ENCODE peak calls at places on chromosomes 5 and 9, in five cellular contexts. V, E, J, Y and A are unnamed samples.

GRCh38 chr5:136615251-136615650 is 249.9 kb upstream of the TRPC7 start:
- DNase-seq in Y (no peak), E (no peak), J (no peak), V (no peak), A (no peak)

GRCh38 chr5:135881244-135881643 is 14.4 kb downstream of the IL9 start:
- DNase-seq in V (no peak), E (no peak), Y (no peak), J (no peak), A (no peak)

GRCh38 chr5:95960802-95961616 is 642 bp downstream of the ELL2 start:
- DNase-seq in E (no peak), V (peak; percentile 42), J (peak; percentile 88), Y (peak; percentile 82), A (peak; percentile 86)

GRCh38 chr9:125524522-125524921 is 182.5 kb downstream of the MAPKAP1 start:
- DNase-seq in V (no peak), J (peak; percentile 52), Y (no peak), E (no peak), A (peak; percentile 92)

GRCh38 chr5:14008819-14009311 is 64.4 kb upstream of the DNAH5 start:
- DNase-seq in E (no peak), J (no peak), Y (no peak), V (peak; percentile 50), A (no peak)

GRCh38 chr5:120463991-120464626 is at the start of gene PRR16:
- DNase-seq in Y (peak; percentile 56), E (no peak), J (peak; percentile 75), V (no peak), A (peak; percentile 82)

GRCh38 chr9:93126825-93127368 is 7.2 kb downstream of the NINJ1 start:
- DNase-seq in Y (no peak), J (no peak), E (no peak), V (peak; percentile 88), A (peak; percentile 32)

GRCh38 chr5:53035868-53036381 is 46.8 kb downstream of the ITGA2 start:
- DNase-seq in Y (peak; percentile 32), E (no peak), V (no peak), J (no peak), A (peak; percentile 70)

GRCh38 chr5:177500685-177501522 is 3.5 kb upstream of the PDLIM7 start:
- DNase-seq in E (no peak), J (peak; percentile 99), V (peak; percentile 62), Y (peak; percentile 81), A (peak; percentile 97)

GRCh38 chr5:67287795-67288194 is 91.2 kb upstream of the CD180 start:
- DNase-seq in J (no peak), Y (no peak), E (no peak), V (no peak), A (no peak)

GRCh38 chr5:171681667-171682066 is 104.0 kb upstream of the SMIM23 start:
- DNase-seq in Y (no peak), V (no peak), E (no peak), J (no peak), A (no peak)

GRCh38 chr5:169107316-169107715 is 193.6 kb downstream of the SLIT3 start:
- DNase-seq in J (no peak), E (no peak), V (no peak), Y (no peak), A (no peak)

GRCh38 chr5:72988769-72989168 is 32.9 kb downstream of the FCHO2 start:
- DNase-seq in E (no peak), Y (peak; percentile 20), J (no peak), V (no peak), A (no peak)

GRCh38 chr5:173742432-173742816 is 126.0 kb upstream of the BOD1 start:
- DNase-seq in J (no peak), Y (no peak), V (no peak), E (peak; percentile 69), A (no peak)

GRCh38 chr9:6305954-6306563 is 22.1 kb upstream of the TPD52L3 start:
- DNase-seq in Y (peak; percentile 17), E (peak; percentile 23), V (peak; percentile 42), J (no peak), A (peak; percentile 61)

GRCh38 chr5:79318935-79319614 is 83.1 kb downstream of the JMY start:
- DNase-seq in Y (peak; percentile 16), J (no peak), E (no peak), V (no peak), A (no peak)

GRCh38 chr5:14983666-14984441 is 112.3 kb upstream of the ANKH start:
- DNase-seq in J (no peak), Y (no peak), V (no peak), E (no peak), A (no peak)

GRCh38 chr5:163434410-163434866 is 3.0 kb upstream of the CCNG1 start:
- DNase-seq in E (no peak), V (no peak), Y (peak; percentile 38), J (no peak), A (no peak)

GRCh38 chr5:172194985-172195774 is 1.2 kb downstream of the EFCAB9 start:
- DNase-seq in V (no peak), Y (no peak), J (no peak), E (no peak), A (no peak)

GRCh38 chr9:91312717-91313325 is 48.9 kb downstream of the AUH start:
- DNase-seq in E (no peak), Y (no peak), J (no peak), V (no peak), A (no peak)

GRCh38 chr9:136992819-136993369 is 672 bp downstream of the PAXX start:
- DNase-seq in E (no peak), Y (no peak), V (no peak), J (no peak), A (no peak)

GRCh38 chr5:95988877-95989276 is 27.2 kb upstream of the ELL2 start:
- DNase-seq in J (no peak), E (no peak), Y (no peak), V (peak; percentile 75), A (no peak)

GRCh38 chr5:135993894-135994514 is 34.8 kb upstream of the TGFBI start:
- DNase-seq in E (no peak), Y (no peak), V (peak; percentile 39), J (no peak), A (no peak)

GRCh38 chr5:173515526-173515925 is 100.9 kb downstream of the BOD1 start:
- DNase-seq in V (no peak), J (peak; percentile 3), Y (no peak), E (no peak), A (no peak)

GRCh38 chr5:134992148-134992547 is 24.4 kb downstream of the CATSPER3 start:
- DNase-seq in V (no peak), Y (no peak), E (no peak), J (no peak), A (no peak)

GRCh38 chr5:133709074-133709676 is 96.8 kb upstream of the FSTL4 start:
- DNase-seq in V (no peak), J (no peak), Y (no peak), E (no peak), A (no peak)

GRCh38 chr5:133708451-133708850 is 96.1 kb upstream of the FSTL4 start:
- DNase-seq in E (no peak), Y (no peak), J (no peak), V (no peak), A (no peak)

GRCh38 chr5:133705331-133705730 is 93.0 kb upstream of the FSTL4 start:
- DNase-seq in V (no peak), Y (no peak), J (no peak), E (no peak), A (no peak)

GRCh38 chr5:133707629-133708028 is 95.3 kb upstream of the FSTL4 start:
- DNase-seq in E (no peak), Y (no peak), J (no peak), V (no peak), A (no peak)

GRCh38 chr5:133706732-133707430 is 94.5 kb upstream of the FSTL4 start:
- DNase-seq in Y (no peak), J (no peak), E (no peak), V (no peak), A (no peak)
- TF ChIP-seq CREB1 in Y (no peak), J (no peak), E (no peak), V (no peak), A (no peak)

GRCh38 chr9:116599342-116599884 is 87.7 kb upstream of the TRIM32 start:
- DNase-seq in E (no peak), V (no peak), Y (no peak), J (no peak), A (no peak)
- TF ChIP-seq CTCF in E (no peak), V (no peak), Y (no peak), J (peak; percentile 17), A (peak; percentile 39)

GRCh38 chr9:113742878-113743277 is 133.2 kb upstream of the ZNF618 start:
- DNase-seq in E (no peak), V (no peak), J (no peak), Y (no peak), A (no peak)

GRCh38 chr9:113742471-113742870 is 133.6 kb upstream of the ZNF618 start:
- DNase-seq in Y (no peak), J (peak; percentile 47), V (no peak), E (no peak), A (peak; percentile 50)

GRCh38 chr9:113748135-113748534 is 128.0 kb upstream of the ZNF618 start:
- DNase-seq in E (no peak), Y (no peak), V (no peak), J (no peak), A (no peak)

DNA sequence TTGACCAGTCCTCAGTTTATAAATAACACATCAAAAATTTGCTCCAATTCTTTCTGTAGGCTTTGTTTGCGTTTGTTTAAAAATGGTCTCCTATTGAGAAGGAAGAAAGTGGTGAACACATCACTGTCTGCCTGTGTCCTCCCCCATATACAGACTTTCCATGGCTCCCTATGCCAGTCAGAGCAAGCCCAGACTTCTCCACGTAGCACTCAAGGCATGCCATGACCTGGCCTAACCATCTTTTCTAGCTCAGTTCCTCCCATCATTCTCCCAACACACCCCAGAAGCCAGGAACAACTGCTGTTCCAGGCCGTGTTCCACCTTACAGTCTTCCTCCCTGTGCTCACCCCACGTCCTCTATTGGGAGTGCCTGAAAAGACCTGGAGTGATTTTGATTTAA is 129.6 kb upstream of the ZNF618 start:
- DNase-seq in J (no peak), Y (no peak), V (no peak), E (no peak), A (no peak)
- H3K27me3 ChIP-seq in J (no peaks in the 10 kb centered on the region), Y (peaks cover 4% of the 10 kb centered on the region), V (peaks cover 11% of the 10 kb centered on the region), E (no peaks in the 10 kb centered on the region), A (no peaks in the 10 kb centered on the region)

GRCh38 chr9:114521846-114522245 is 16.6 kb upstream of the WHRN start:
- DNase-seq in J (no peak), Y (no peak), E (no peak), V (no peak), A (no peak)
- TF ChIP-seq CREB1 in J (no peak), Y (no peak), E (no peak), V (no peak), A (no peak)